ENCODE peak calls at places on chromosomes 16 and 17, in eight cellular contexts. W is tibial artery, X is neural progenitor cell, H is HepG2, K is HCT116, J is upper lobe of left lung, Z is mucosa of descending colon, L is tibial nerve. M is an unnamed sample. For H3K4me1 and H3K36me3, the result is how much of the 10 kb centered on the place peaks cover.

GRCh38 chr17:59415397-59415796 is 83.9 kb downstream of the YPEL2 start:
- DNase-seq in W (no peak), X (no peak), H (no peak), K (no peak), J (no peak), Z (no peak), L (no peak), M (no peak)

GRCh38 chr17:69018687-69019086 is 42.0 kb downstream of the ABCA9 start:
- DNase-seq in W (no peak), X (no peak), H (no peak), K (no peak), J (no peak), Z (no peak), L (no peak), M (no peak)

GRCh38 chr16:72677662-72678447 is 370.1 kb downstream of the ZFHX3 start:
- DNase-seq in W (no peak), X (no peak), H (peak), K (no peak), J (no peak), Z (no peak), L (no peak), M (peak)

GRCh38 chr16:1548234-1548633 is 14.8 kb downstream of the TMEM204 start:
- DNase-seq in W (no peak), X (no peak), H (no peak), K (no peak), J (no peak), Z (no peak), L (no peak), M (no peak)

GRCh38 chr17:78356163-78356713 is 3.6 kb downstream of the SOCS3 start:
- DNase-seq in W (no peak), X (peak), H (no peak), K (no peak), J (no peak), Z (peak), L (no peak), M (no peak)

GRCh38 chr17:36640836-36641235 is 39.5 kb downstream of the MRM1 start:
- DNase-seq in W (no peak), X (peak), H (no peak), K (no peak), J (no peak), Z (no peak), L (no peak), M (no peak)

GRCh38 chr17:6052926-6053325 is 17.3 kb upstream of the WSCD1 start:
- DNase-seq in W (no peak), X (no peak), H (no peak), K (no peak), J (no peak), Z (no peak), L (no peak), M (no peak)

GRCh38 chr16:78577597-78577996 is 478.1 kb downstream of the WWOX start:
- DNase-seq in W (no peak), X (no peak), H (no peak), K (no peak), J (no peak), Z (no peak), L (no peak), M (no peak)

GRCh38 chr17:75679706-75680201 is 12.6 kb downstream of the SAP30BP start:
- DNase-seq in W (no peak), X (no peak), H (no peak), K (no peak), J (no peak), Z (peak), L (peak), M (peak)

GRCh38 chr16:26196310-26196709 is 504.6 kb downstream of the HS3ST4 start:
- DNase-seq in W (no peak), X (no peak), H (no peak), K (no peak), J (no peak), Z (no peak), L (no peak), M (no peak)

GRCh38 chr16:30697264-30698138 is 1.5 kb upstream of the SRCAP start:
- DNase-seq in W (no peak), X (no peak), H (no peak), K (no peak), J (no peak), Z (no peak), L (no peak), M (peak)

GRCh38 chr16:10226672-10227306 is 44.6 kb upstream of the GRIN2A start:
- DNase-seq in W (no peak), X (peak), H (no peak), K (no peak), J (no peak), Z (no peak), L (no peak), M (no peak)

GRCh38 chr16:78224342-78224741 is 124.9 kb downstream of the WWOX start:
- DNase-seq in W (no peak), X (no peak), H (no peak), K (no peak), J (no peak), Z (no peak), L (no peak), M (no peak)

DNA sequence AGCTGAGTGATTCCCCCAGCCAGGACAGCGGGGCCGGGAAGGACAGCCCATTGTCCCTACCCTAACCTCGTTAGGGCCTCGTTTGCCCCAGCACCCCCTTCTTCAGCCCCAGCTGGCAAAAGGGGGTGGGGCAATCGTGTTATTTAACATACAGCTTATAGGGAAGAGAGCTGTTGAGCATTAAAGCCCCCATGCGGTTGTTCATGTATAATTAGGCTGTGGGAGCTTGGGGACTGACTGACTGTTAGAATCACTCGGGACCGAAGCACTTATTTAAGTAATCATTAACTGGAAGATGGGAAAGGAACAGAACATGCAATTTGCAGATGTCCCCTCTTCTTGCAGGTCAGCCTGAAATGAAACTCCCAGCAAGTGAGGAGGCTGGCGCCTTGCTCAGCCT is 132.0 kb downstream of the OR1D5 start:
- DNase-seq in W (no peak), X (peak), H (peak), K (no peak), J (no peak), Z (no peak), L (no peak), M (no peak)
- H3K4me1 ChIP-seq in W (under half), X (under half), H (under half), K (under half), J (under half), Z (under half), L (under half), M (under half)

GRCh38 chr17:73654241-73654640 is 10.0 kb upstream of the SDK2 start:
- DNase-seq in W (no peak), X (no peak), H (no peak), K (no peak), J (no peak), Z (no peak), L (no peak), M (no peak)

GRCh38 chr17:73657473-73658116 is 13.3 kb upstream of the SDK2 start:
- DNase-seq in W (no peak), X (peak), H (peak), K (peak), J (no peak), Z (peak), L (no peak), M (peak)

GRCh38 chr17:73653810-73654209 is 9.6 kb upstream of the SDK2 start:
- DNase-seq in W (no peak), X (no peak), H (no peak), K (no peak), J (no peak), Z (no peak), L (no peak), M (no peak)

GRCh38 chr17:73663614-73664013 is 19.4 kb upstream of the SDK2 start:
- DNase-seq in W (no peak), X (peak), H (no peak), K (no peak), J (no peak), Z (no peak), L (no peak), M (no peak)

DNA sequence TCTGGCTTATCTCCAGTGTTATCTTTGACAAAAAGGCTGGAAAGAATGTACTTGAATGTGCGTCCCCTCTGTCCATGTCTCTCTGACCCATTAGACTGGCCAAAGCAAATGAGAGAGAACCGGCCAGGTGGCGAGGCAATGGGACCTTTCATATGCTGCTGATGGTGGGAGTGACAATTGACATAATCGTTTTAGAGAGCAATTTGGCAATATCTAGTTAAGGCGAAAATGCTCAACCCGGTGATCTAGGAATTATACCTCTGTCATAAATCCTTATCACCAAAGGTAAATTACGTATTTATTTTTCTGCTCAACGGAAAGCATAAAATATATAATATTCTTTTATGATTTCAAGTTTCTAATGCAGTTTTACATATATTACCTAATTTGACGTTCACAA is 14.6 kb upstream of the SDK2 start:
- DNase-seq in W (no peak), X (no peak), H (no peak), K (no peak), J (no peak), Z (no peak), L (no peak), M (no peak)
- H3K36me3 ChIP-seq in W (under half), X (under half), H (under half), K (under half), J (under half), Z (under half), L (under half), M (under half)

DNA sequence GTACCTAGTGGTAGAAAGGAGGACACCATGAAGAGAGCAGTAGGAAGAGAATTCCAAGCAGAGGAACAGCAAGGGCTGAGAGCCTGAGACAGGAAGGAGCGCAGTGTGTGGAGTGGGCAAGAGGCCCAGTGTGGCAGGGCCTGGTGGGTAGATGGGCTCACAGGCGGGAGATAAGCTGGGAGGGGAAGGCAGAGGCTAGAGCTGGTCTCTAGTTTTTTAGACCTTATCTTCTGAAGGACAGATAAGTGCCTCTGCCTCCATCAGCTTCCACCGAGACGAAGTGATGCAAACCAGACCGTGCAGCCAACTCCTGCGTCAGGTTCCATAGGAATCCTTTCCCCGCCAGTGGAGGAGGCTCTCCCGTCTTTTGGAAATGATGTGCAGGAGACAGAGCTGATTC is 33.6 kb downstream of the CDH1 start:
- DNase-seq in W (no peak), X (no peak), H (no peak), K (no peak), J (no peak), Z (no peak), L (no peak), M (no peak)
- H3K4me1 ChIP-seq in W (under half), X (under half), H (under half), K (under half), J (under half), Z (under half), L (under half), M (under half)

GRCh38 chr17:41880130-41880529 is 14.9 kb upstream of the KLHL11 start:
- DNase-seq in W (no peak), X (no peak), H (no peak), K (no peak), J (no peak), Z (no peak), L (no peak), M (no peak)
- H3K36me3 ChIP-seq in W (half or more), X (under half), H (half or more), K (half or more), J (half or more), Z (under half), L (under half), M (under half)

GRCh38 chr17:41284546-41284945 is 9.0 kb downstream of the KRTAP9-7 start:
- DNase-seq in W (no peak), X (no peak), H (no peak), K (no peak), J (no peak), Z (no peak), L (no peak), M (no peak)

GRCh38 chr17:41284043-41284442 is 8.5 kb downstream of the KRTAP9-7 start:
- DNase-seq in W (no peak), X (no peak), H (peak), K (no peak), J (no peak), Z (no peak), L (no peak), M (peak)

GRCh38 chr17:41287050-41287449 is 11.6 kb downstream of the KRTAP9-7 start:
- DNase-seq in W (no peak), X (no peak), H (peak), K (no peak), J (no peak), Z (no peak), L (no peak), M (no peak)
- H3K4me1 ChIP-seq in W (under half), X (under half), H (under half), K (under half), J (under half), Z (under half), L (under half), M (under half)

DNA sequence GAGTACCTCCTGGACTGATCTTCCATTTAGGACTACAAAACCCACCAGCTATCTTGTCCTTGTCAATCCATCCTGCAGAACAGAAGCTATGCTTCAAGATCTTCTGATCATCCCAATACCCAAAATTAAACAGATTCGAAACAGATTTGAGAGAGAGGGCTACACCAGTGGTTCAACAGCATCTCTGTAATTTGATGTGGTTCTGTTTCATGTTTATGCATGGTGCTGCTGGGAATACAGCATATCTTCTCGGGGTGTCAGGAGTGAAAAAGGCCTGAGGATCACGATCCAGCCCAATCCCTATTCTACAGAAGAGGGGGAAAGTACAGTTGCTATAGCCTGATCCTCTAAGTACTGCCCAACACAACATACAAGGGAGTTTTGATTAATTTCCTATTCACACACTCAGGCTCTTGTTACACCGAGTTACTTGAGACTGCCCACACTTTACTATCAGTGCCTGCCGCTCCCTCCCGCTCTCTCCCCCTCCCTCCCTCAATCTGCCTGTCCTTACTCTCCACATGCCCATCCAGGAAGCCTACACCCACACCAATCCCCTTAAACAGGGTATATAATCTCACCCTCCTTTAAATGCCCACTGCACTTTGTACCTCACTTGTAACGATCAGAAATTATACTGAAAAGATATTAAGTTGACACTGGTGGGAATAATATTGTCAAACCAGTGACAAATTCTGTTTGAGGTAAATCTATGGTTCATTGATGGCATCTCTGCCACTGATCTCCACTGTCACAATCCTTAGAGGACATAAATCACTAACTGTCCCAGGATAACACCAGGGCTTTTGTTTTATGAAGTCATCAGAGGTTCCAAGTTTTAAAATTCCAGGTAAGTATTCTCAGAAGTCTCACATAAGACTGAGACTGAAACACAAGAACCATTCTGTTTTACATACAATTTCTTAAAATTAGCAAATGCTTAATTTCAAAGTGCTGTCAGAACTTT is 89.3 kb upstream of the PLEKHM1 start:
- DNase-seq in W (no peak), X (peak), H (no peak), K (no peak), J (no peak), Z (no peak), L (no peak), M (no peak)
- H3K36me3 ChIP-seq in W (under half), X (under half), H (under half), K (under half), J (under half), Z (under half), L (under half), M (under half)

M was measured in Caco-2.